ENCODE peak calls at places on chromosomes 16 and 17, in six cellular contexts. I is osteoblast, P is coronary artery, F is A549, K is prostate gland, R is adrenal gland. X is an unnamed sample.

GRCh38 chr16:75304521-75305363 is 53.3 kb upstream of the BCAR1 start:
- DNase-seq in I (peak; percentile 85), P (no peak), F (peak; percentile 43), K (no peak), R (peak; percentile 97), X (peak; percentile 84)

GRCh38 chr17:18235743-18236256 is 10.4 kb downstream of the LLGL1 start:
- DNase-seq in I (peak; percentile 99), P (no peak), F (no peak), K (no peak), R (peak; percentile 93), X (no peak)

GRCh38 chr17:79002796-79003593 is 6.6 kb downstream of the CANT1 start:
- DNase-seq in I (peak; percentile 41), P (no peak), F (no peak), K (no peak), R (peak; percentile 8), X (no peak)

GRCh38 chr17:36147601-36148000 is 28.8 kb downstream of the TBC1D3B start:
- DNase-seq in I (no peak), P (no peak), F (no peak), K (no peak), R (no peak), X (no peak)

GRCh38 chr17:82917656-82918345 is 78.0 kb upstream of the ZNF750 start:
- DNase-seq in I (no peak), P (no peak), F (no peak), K (no peak), R (peak; percentile 31), X (no peak)

GRCh38 chr16:80924372-80924978 is 82.2 kb downstream of the CMC2 start:
- DNase-seq in I (peak; percentile 87), P (no peak), F (peak; percentile 70), K (peak; percentile 74), R (peak; percentile 69), X (no peak)

GRCh38 chr16:82034981-82035612 is at the start of gene HSD17B2:
- DNase-seq in I (no peak), P (no peak), F (peak; percentile 24), K (no peak), R (no peak), X (no peak)

GRCh38 chr17:7844292-7845154 is 10.3 kb upstream of the TMEM88 start:
- DNase-seq in I (peak; percentile 99), P (peak; percentile 97), F (peak; percentile 97), K (peak; percentile 95), R (peak; percentile 96), X (peak; percentile 96)

GRCh38 chr17:41498276-41498675 is 7.1 kb downstream of the KRT13 start:
- DNase-seq in I (no peak), P (no peak), F (no peak), K (no peak), R (no peak), X (no peak)

GRCh38 chr17:42456223-42457106 is 2.2 kb upstream of the ATP6V0A1 start:
- DNase-seq in I (peak; percentile 87), P (no peak), F (peak; percentile 16), K (no peak), R (no peak), X (no peak)

GRCh38 chr16:63998-64913 is 8.2 kb downstream of the RHBDF1 start:
- DNase-seq in I (peak; percentile 80), P (no peak), F (no peak), K (no peak), R (no peak), X (peak; percentile 69)

GRCh38 chr17:78821961-78822360 is 18.7 kb downstream of the USP36 start:
- DNase-seq in I (no peak), P (no peak), F (no peak), K (no peak), R (no peak), X (peak; percentile 32)

GRCh38 chr16:23505942-23506605 is 4.2 kb downstream of the GGA2 start:
- DNase-seq in I (no peak), P (no peak), F (no peak), K (no peak), R (no peak), X (no peak)

GRCh38 chr17:6070280-6070894 is at the start of gene WSCD1:
- DNase-seq in I (peak; percentile 85), P (no peak), F (peak; percentile 17), K (no peak), R (peak; percentile 39), X (no peak)

GRCh38 chr16:1273816-1274215 is 17.9 kb downstream of the TPSD1 start:
- DNase-seq in I (no peak), P (no peak), F (no peak), K (no peak), R (no peak), X (no peak)

GRCh38 chr17:39400547-39401411 is 647 bp downstream of the FBXL20 start:
- DNase-seq in I (peak; percentile 84), P (peak; percentile 74), F (no peak), K (no peak), R (peak; percentile 33), X (no peak)

GRCh38 chr17:38798614-38799500 is 499 bp downstream of the PIP4K2B start:
- DNase-seq in I (peak; percentile 74), P (peak; percentile 75), F (peak; percentile 40), K (peak; percentile 21), R (peak; percentile 57), X (peak; percentile 91)

GRCh38 chr17:28478940-28479615 is 5.6 kb downstream of the SLC13A2 start:
- DNase-seq in I (no peak), P (no peak), F (no peak), K (no peak), R (no peak), X (no peak)

GRCh38 chr16:88476817-88477397 is 23.8 kb downstream of the ZFPM1 start:
- DNase-seq in I (no peak), P (no peak), F (no peak), K (no peak), R (no peak), X (no peak)

GRCh38 chr17:56994009-56994792 is 16.3 kb downstream of the SCPEP1 start:
- DNase-seq in I (no peak), P (no peak), F (no peak), K (no peak), R (no peak), X (no peak)

GRCh38 chr17:49589556-49589885 is 13.8 kb downstream of the NXPH3 start:
- DNase-seq in I (no peak), P (no peak), F (no peak), K (no peak), R (no peak), X (no peak)

GRCh38 chr17:47847341-47848197 is 3.4 kb downstream of the SP6 start:
- DNase-seq in I (peak; percentile 80), P (no peak), F (no peak), K (no peak), R (no peak), X (no peak)

GRCh38 chr16:84115919-84116719 is 623 bp downstream of the MBTPS1 start:
- DNase-seq in I (no peak), P (no peak), F (peak; percentile 36), K (peak; percentile 41), R (peak; percentile 60), X (no peak)

GRCh38 chr17:56482229-56482628 is 111.3 kb upstream of the NOG start:
- DNase-seq in I (no peak), P (no peak), F (no peak), K (no peak), R (no peak), X (no peak)

GRCh38 chr17:59707182-59707970 is at the start of the genes PTRH2 and VMP1:
- DNase-seq in I (peak; percentile 94), P (peak; percentile 99), F (peak; percentile 100), K (peak; percentile 99), R (peak; percentile 99), X (peak; percentile 97)

DNA sequence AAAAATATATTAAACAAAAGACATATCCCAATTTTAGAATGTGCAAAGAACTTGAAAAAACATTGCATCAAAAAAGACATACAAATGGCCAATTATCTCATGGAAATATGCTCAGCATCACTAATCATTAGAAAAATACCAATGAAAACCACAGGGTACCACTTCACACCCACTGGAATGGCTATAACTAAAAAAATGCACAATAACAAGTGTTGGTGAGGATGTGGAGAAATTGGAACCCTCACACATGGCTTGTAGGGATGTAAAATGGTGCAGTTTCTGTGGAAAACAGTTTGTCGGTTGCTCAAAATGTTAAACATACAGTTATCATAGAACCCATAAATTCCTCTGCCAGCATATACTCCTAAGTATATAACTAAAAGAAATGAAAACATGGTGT is 796 bp upstream of the PSMB6 start:
- DNase-seq in I (no peak), P (no peak), F (no peak), K (no peak), R (no peak), X (no peak)
- H3K27ac ChIP-seq in I (no peak overlapping the region), P (peak overlapping the region; percentile 66), F (peak overlapping the region; percentile 89), K (no peak overlapping the region), R (no peak overlapping the region), X (no peak overlapping the region)

DNA sequence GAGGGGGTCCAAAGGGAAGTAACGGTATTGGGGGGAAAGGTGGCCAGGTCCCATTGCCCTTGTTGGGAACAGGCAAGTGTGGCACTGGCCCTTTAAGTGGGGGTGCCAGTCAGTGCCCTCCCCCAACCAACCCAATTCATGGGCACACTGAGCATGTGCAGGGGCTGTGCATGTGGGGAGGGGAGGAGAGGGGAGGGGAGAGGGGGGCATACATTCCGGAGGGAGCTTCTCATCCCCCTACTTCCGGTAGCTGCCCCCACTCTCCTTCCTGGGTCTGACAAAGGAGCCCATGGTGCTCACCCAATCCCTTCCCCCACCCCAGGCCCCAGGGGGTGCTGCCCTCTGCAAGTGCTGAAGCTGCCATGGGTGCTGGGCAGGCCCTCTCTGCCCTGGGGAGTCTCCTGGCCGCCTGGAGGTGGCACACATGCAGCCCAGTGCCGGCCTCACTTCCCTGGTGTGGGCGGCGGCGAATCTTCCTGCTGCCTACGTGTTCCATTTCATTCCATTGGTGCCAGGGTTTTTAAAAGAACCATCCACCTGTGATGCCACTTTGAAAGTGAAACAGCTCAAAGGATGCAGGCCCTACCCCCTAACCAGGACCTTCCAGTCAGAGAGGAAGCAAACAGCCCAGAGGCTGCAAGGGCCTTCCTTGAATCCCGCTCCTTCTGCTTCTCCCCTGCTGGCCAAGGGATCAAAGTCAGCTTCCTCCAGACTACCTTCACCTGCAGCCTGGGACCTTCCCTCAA is 11.0 kb downstream of the HEXIM2 start:
- DNase-seq in I (peak; percentile 86), P (peak; percentile 90), F (peak; percentile 99), K (peak; percentile 54), R (peak; percentile 84), X (peak; percentile 88)
- H3K27ac ChIP-seq in I (peak overlapping the region; percentile 85), P (peak overlapping the region; percentile 99), F (peak overlapping the region; percentile 96), K (peak overlapping the region; percentile 82), R (peak overlapping the region; percentile 69), X (peak overlapping the region; percentile 80)

DNA sequence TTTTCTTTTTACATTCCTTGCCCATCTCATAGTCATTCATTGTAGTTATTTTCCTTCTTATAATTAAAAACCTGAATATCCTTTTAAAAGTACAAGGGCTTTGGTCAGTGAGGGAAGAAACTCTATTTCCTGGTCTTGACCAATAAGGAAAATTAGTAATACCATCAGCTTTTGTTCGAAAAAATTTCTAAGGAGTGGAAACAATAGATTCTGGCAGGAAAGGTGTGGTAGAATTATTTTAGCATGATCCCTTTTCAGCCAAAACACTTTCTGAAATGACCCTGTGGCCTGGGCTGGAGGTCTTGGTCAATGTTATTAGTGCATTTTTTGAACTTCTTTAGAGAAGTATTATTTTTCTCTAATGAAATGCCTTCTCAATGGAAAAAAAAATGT is 36.6 kb downstream of the IQCK start:
- DNase-seq in I (no peak), P (no peak), F (no peak), K (no peak), R (no peak), X (no peak)
- H3K27ac ChIP-seq in I (peak overlapping the region; percentile 55), P (peak overlapping the region; percentile 65), F (peak overlapping the region; percentile 48), K (peak overlapping the region; percentile 37), R (no peak overlapping the region), X (no peak overlapping the region)

DNA sequence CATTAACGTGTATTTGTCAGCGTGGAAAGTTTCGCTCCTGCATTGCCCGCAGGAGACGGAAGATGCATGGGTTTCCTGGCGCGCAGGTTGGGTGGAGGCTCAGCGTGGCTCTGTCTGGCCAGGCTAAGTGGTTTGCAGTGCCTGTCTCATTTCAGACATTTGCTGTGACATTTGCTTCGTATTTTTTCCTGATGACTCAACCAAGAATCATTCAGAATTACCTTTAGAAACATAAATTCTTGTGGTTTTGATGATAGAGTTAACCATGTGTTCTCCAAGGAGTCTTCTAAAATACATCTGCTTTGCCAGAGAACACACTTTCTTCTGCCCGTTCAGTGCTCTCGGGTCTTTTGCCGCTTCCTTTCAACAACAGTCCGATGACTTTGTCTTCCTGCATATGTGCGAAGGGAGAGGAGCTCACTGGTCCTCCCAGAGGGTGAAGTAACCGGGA is 216.8 kb downstream of the RPTOR start:
- DNase-seq in I (peak; percentile 88), P (no peak), F (no peak), K (no peak), R (no peak), X (no peak)
- H3K27ac ChIP-seq in I (peak overlapping the region; percentile 70), P (no peak overlapping the region), F (peak overlapping the region; percentile 52), K (no peak overlapping the region), R (no peak overlapping the region), X (no peak overlapping the region)